ENCODE peak calls at places on chromosomes 5 and 9, in seven cellular contexts. Z is progenitor cell of endocrine pancreas; M is foreskin fibroblast; B is brain microvascular endothelial cell; K is PC-3; I is CD8-positive, alpha-beta T cell; S is lower leg skin. R is an unnamed sample.

GRCh38 chr5:159442210-159442850 is 112.0 kb upstream of the IL12B start:
- DNase-seq in M (no peak), S (no peak), I (no peak), Z (no peak), K (no peak), B (no peak), R (peak; percentile 16)

GRCh38 chr5:177452688-177453638 is 6.3 kb downstream of the PRR7 start:
- DNase-seq in Z (no peak), K (no peak), M (no peak), B (no peak), I (no peak), S (no peak), R (no peak)

GRCh38 chr5:149215478-149216042 is 56.1 kb upstream of the AFAP1L1 start:
- DNase-seq in K (peak; percentile 60), B (peak; percentile 22), S (peak; percentile 35), Z (no peak), M (peak; percentile 59), I (no peak), R (no peak)

GRCh38 chr5:134132372-134133212 is 18.1 kb downstream of the TCF7 start:
- DNase-seq in S (no peak), K (no peak), B (no peak), I (peak; percentile 78), Z (no peak), M (no peak), R (no peak)

GRCh38 chr9:75146229-75146628 is 57.9 kb downstream of the OSTF1 start:
- DNase-seq in Z (no peak), B (peak; percentile 45), K (no peak), M (peak; percentile 69), S (no peak), I (no peak), R (no peak)

GRCh38 chr5:73311291-73312110 is 137.1 kb downstream of the FOXD1 start:
- DNase-seq in Z (no peak), B (peak; percentile 90), I (no peak), K (peak; percentile 47), S (peak; percentile 26), M (peak; percentile 69), R (peak; percentile 62)

GRCh38 chr9:81720450-81721086 is 31.2 kb upstream of the TLE1 start:
- DNase-seq in S (no peak), M (no peak), Z (no peak), B (no peak), K (peak; percentile 73), I (no peak), R (no peak)

GRCh38 chr9:129608561-129609481 is 12.1 kb downstream of the C9orf50 start:
- DNase-seq in I (no peak), K (no peak), B (no peak), M (no peak), S (no peak), Z (no peak), R (no peak)

GRCh38 chr9:137613259-137613658 is 5.5 kb upstream of the EHMT1 start:
- DNase-seq in K (no peak), B (no peak), Z (no peak), S (no peak), M (no peak), I (no peak), R (no peak)

GRCh38 chr9:108673386-108673785 is 182.4 kb downstream of the ACTL7B start:
- DNase-seq in K (no peak), M (no peak), I (no peak), S (no peak), Z (no peak), B (peak; percentile 5), R (no peak)

GRCh38 chr5:167304834-167305469 is 986.5 kb upstream of the WWC1 start:
- DNase-seq in M (no peak), K (no peak), B (no peak), S (no peak), Z (no peak), I (no peak), R (no peak)

GRCh38 chr5:131879705-131880104 is 65.8 kb downstream of the MEIKIN start:
- DNase-seq in Z (no peak), I (no peak), K (no peak), M (no peak), B (no peak), S (no peak), R (no peak)

GRCh38 chr9:96009690-96010477 is 134.4 kb downstream of the ERCC6L2 start:
- DNase-seq in S (no peak), M (no peak), Z (no peak), K (peak; percentile 18), B (peak; percentile 14), I (peak; percentile 54), R (no peak)

GRCh38 chr9:128416014-128416413 is 4.6 kb upstream of the CERCAM start:
- DNase-seq in S (no peak), I (no peak), M (no peak), B (no peak), K (peak; percentile 51), Z (no peak), R (no peak)

GRCh38 chr9:19642256-19642655 is 146.6 kb downstream of the SLC24A2 start:
- DNase-seq in S (no peak), B (no peak), K (peak; percentile 10), I (no peak), M (no peak), Z (no peak), R (no peak)

GRCh38 chr5:72692273-72692672 is 124.2 kb upstream of the TNPO1 start:
- DNase-seq in B (no peak), Z (no peak), I (no peak), M (peak; percentile 49), S (no peak), K (no peak), R (no peak)

GRCh38 chr5:5079871-5080270 is 60.3 kb upstream of the ADAMTS16 start:
- DNase-seq in K (no peak), Z (no peak), B (no peak), M (no peak), S (no peak), I (no peak), R (no peak)

GRCh38 chr9:111914749-111915424 is 18.3 kb downstream of the UGCG start:
- DNase-seq in B (no peak), M (no peak), S (no peak), K (no peak), Z (no peak), I (no peak), R (no peak)

GRCh38 chr9:116843863-116844620 is 156.9 kb downstream of the TRIM32 start:
- DNase-seq in S (no peak), B (no peak), K (no peak), M (no peak), Z (no peak), I (no peak), R (no peak)

GRCh38 chr5:140344683-140345423 is 1.6 kb downstream of the HBEGF start:
- DNase-seq in Z (no peak), K (peak; percentile 83), I (no peak), M (peak; percentile 21), B (no peak), S (no peak), R (no peak)

GRCh38 chr5:140348104-140348503 is 1.7 kb upstream of the HBEGF start:
- DNase-seq in M (no peak), I (no peak), S (no peak), Z (no peak), B (no peak), K (peak; percentile 53), R (no peak)

GRCh38 chr5:140347382-140347781 is 979 bp upstream of the HBEGF start:
- DNase-seq in Z (no peak), M (no peak), S (no peak), K (no peak), I (no peak), B (no peak), R (no peak)

GRCh38 chr5:140346348-140347221 is at the start of gene HBEGF:
- DNase-seq in Z (peak; percentile 77), M (peak; percentile 63), I (peak; percentile 45), S (peak; percentile 58), B (peak; percentile 64), K (peak; percentile 94), R (peak; percentile 92)

GRCh38 chr5:140345919-140346347 is 470 bp downstream of the HBEGF start:
- DNase-seq in Z (peak; percentile 44), B (peak; percentile 56), S (no peak), K (peak; percentile 56), M (peak; percentile 65), I (no peak), R (peak; percentile 66)
- TF ChIP-seq CTCF in Z (peak; percentile 33), B (peak; percentile 67), S (no peak), K (peak; percentile 46), M (peak; percentile 27), I (no peak), R (no peak)

GRCh38 chr9:15422355-15423327 is at the start of gene SNAPC3:
- DNase-seq in I (peak; percentile 87), M (peak; percentile 95), K (peak; percentile 90), Z (peak; percentile 87), S (peak; percentile 91), B (peak; percentile 92), R (peak; percentile 92)
- TF ChIP-seq CTCF in I (no peak), M (no peak), K (no peak), Z (peak; percentile 6), S (no peak), B (no peak), R (no peak)

GRCh38 chr5:95153581-95153980 is 131.3 kb downstream of the MCTP1 start:
- DNase-seq in M (no peak), I (no peak), S (no peak), B (no peak), K (no peak), Z (no peak), R (no peak)
- TF ChIP-seq CTCF in M (no peak), I (no peak), S (no peak), B (no peak), K (no peak), Z (no peak), R (no peak)

GRCh38 chr9:93708289-93708986 is 132.1 kb downstream of the PHF2 start:
- DNase-seq in K (no peak), Z (peak; percentile 4), M (no peak), I (no peak), S (no peak), B (no peak), R (no peak)

GRCh38 chr9:93710370-93710723 is 134.0 kb downstream of the PHF2 start:
- DNase-seq in I (no peak), M (no peak), Z (no peak), B (no peak), S (no peak), K (no peak), R (no peak)

GRCh38 chr9:93708987-93709302 is 132.6 kb downstream of the PHF2 start:
- DNase-seq in K (no peak), Z (no peak), S (no peak), B (no peak), M (no peak), I (no peak), R (no peak)

GRCh38 chr9:93711002-93711401 is 134.6 kb downstream of the PHF2 start:
- DNase-seq in K (no peak), S (no peak), I (no peak), B (no peak), Z (no peak), M (no peak), R (no peak)

DNA sequence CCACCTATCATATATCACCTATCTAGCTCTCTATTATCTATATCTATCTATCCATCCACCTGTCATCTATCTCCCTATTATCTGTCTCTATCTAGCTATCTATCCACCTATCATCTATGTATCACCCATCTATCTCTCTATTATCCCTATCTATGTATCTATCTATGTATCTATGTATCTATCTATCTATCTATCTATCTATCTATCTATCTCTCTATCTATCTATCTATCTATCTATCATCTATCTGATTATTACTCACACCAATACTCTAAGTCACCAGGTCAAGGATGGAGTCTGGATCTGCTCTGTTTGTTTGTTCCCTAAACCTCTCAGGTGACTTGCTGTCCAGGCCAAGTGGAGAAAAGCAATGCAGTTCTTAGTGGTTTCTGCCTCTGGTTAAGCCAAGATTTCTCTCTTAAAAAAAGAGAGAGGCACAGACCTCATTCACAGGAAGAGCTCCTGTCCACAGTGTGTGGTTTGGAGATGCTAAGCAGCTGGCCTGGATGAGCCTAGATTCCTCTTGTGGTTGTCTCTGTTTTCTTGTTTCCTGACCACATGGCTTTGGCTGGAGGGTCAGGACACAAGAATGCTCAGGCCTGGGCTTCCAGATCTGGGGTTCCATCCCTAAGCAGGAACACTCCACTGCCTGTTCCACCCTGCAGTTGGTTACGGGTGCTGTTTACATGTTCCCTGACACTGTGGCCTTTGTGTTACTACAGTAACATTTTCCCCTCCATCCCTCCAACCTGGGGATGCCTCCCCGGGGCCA is 133.4 kb downstream of the PHF2 start:
- DNase-seq in K (no peak), M (no peak), S (no peak), I (no peak), Z (no peak), B (no peak), R (no peak)
- TF ChIP-seq CTCF in K (no peak), M (no peak), S (no peak), I (no peak), Z (no peak), B (no peak), R (no peak)